ENCODE peak calls at places on chromosome 19, in ten cellular contexts. G, U, T, Y, Q, L, V, B, J and C are unnamed samples.

GRCh38 chr19:10762656-10763055 is 44.8 kb downstream of the DNM2 start:
- DNase-seq in L (peak; percentile 88), G (no peak), Q (no peak), T (no peak), J (no peak), V (no peak), Y (no peak), U (no peak), B (peak; percentile 26), C (no peak)

GRCh38 chr19:8127311-8127710 is 22.1 kb downstream of the FBN3 start:
- DNase-seq in L (no peak), U (no peak), Y (no peak), G (no peak), B (no peak), T (no peak), V (no peak), Q (no peak), J (no peak), C (no peak)

GRCh38 chr19:342801-343421 is 1.7 kb downstream of the MIER2 start:
- DNase-seq in J (no peak), G (peak; percentile 95), Q (no peak), B (no peak), T (peak; percentile 87), Y (no peak), V (no peak), U (peak; percentile 75), L (peak; percentile 59), C (peak; percentile 84)

GRCh38 chr19:37654118-37654517 is 1.1 kb downstream of the ZFP30 start:
- DNase-seq in V (no peak), G (no peak), L (no peak), Y (no peak), J (no peak), B (no peak), Q (no peak), U (peak; percentile 1), T (no peak), C (no peak)

GRCh38 chr19:23095406-23095805 is 21.4 kb upstream of the ZNF730 start:
- DNase-seq in B (no peak), G (no peak), Y (no peak), U (no peak), T (no peak), V (no peak), J (no peak), L (no peak), Q (no peak), C (no peak)

GRCh38 chr19:51663650-51664049 is 17.0 kb upstream of the SIGLEC14 start:
- DNase-seq in T (no peak), Y (no peak), U (no peak), L (no peak), J (no peak), V (no peak), Q (no peak), G (no peak), B (no peak), C (no peak)

GRCh38 chr19:19385900-19386339 is 19.6 kb upstream of the GATAD2A start:
- DNase-seq in V (no peak), Y (peak; percentile 26), L (no peak), U (no peak), J (no peak), B (peak; percentile 37), T (no peak), G (no peak), Q (no peak), C (peak; percentile 33)

GRCh38 chr19:19860756-19861390 is 4.8 kb upstream of the ZNF253 start:
- DNase-seq in L (no peak), Q (peak; percentile 30), U (no peak), V (peak; percentile 75), B (peak; percentile 6), Y (no peak), G (no peak), J (no peak), T (no peak), C (no peak)

GRCh38 chr19:14062558-14062855 is 631 bp upstream of the PALM3 start:
- DNase-seq in Q (no peak), B (no peak), Y (no peak), V (no peak), G (no peak), T (no peak), U (no peak), L (no peak), J (no peak), C (no peak)

GRCh38 chr19:14063100-14063499 is 1.2 kb upstream of the PALM3 start:
- DNase-seq in V (no peak), G (no peak), J (no peak), L (no peak), Q (no peak), U (no peak), B (no peak), T (no peak), Y (no peak), C (no peak)

GRCh38 chr19:14061081-14061749 is 661 bp downstream of the PALM3 start:
- DNase-seq in Q (no peak), T (no peak), J (no peak), V (no peak), Y (no peak), B (no peak), U (no peak), G (peak; percentile 45), L (no peak), C (no peak)

GRCh38 chr19:14059652-14060155 is 2.2 kb downstream of the PALM3 start:
- DNase-seq in B (no peak), U (no peak), G (no peak), L (no peak), V (peak; percentile 28), T (no peak), J (no peak), Q (no peak), Y (no peak), C (no peak)

DNA sequence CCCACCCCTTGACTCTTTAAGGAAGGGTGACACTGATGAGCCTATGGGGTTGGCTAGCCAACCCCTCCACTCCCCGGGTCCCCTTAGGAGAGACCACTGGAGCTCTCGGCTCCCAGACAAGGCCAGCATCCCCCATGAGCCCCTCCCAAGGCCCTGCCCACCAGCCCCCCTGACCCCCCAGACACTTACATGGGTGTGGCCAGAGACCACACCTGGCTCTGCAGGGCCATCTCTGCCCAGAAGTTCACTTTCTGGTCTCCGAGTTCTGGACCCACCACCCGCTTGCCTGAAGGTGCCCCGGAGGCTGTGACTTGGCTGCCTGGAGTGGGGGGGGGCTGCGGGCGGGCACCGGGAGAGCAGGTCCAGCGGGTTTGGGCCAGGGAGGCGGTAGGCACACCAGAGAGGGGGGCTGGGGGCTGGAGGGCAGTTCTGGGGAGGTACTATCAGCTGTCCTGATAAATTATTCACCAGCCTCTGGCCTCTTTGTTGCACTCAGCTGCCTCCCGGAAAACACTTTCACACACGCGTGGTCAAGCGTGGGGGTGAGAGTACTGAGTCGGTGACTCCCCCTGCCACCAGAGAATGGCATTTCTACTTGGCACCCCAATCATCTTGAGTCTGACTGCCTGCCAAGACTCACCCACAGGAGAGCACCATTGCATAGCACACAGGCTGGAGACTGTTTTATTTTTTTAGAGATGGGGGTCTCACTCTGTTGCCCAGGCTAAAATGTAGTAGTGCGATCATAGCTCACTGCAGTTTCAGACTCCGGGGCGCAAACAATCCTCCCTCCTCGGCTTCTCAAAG is at the start of gene PALM3:
- DNase-seq in J (no peak), T (no peak), L (no peak), Q (no peak), B (no peak), Y (peak; percentile 42), U (no peak), G (no peak), V (no peak), C (no peak)
- TF ChIP-seq CTCF in J (no peak), T (no peak), L (no peak), Q (no peak), B (no peak), Y (no peak), U (no peak), G (no peak), V (no peak), C (no peak)

GRCh38 chr19:40592170-40592569 is 9.0 kb upstream of the LTBP4 start:
- DNase-seq in L (no peak), U (peak; percentile 76), Q (no peak), Y (no peak), T (no peak), G (peak; percentile 69), J (no peak), V (peak; percentile 44), B (no peak), C (peak; percentile 75)

GRCh38 chr19:40597329-40597838 is 3.8 kb upstream of the LTBP4 start:
- DNase-seq in J (no peak), T (no peak), Q (no peak), V (no peak), B (no peak), L (no peak), G (no peak), U (no peak), Y (no peak), C (no peak)

GRCh38 chr19:40594251-40594650 is 6.9 kb upstream of the LTBP4 start:
- DNase-seq in Y (no peak), B (no peak), U (no peak), L (no peak), V (peak; percentile 51), G (no peak), Q (no peak), T (no peak), J (no peak), C (no peak)

GRCh38 chr19:40596608-40597328 is 4.4 kb upstream of the LTBP4 start:
- DNase-seq in U (no peak), J (peak; percentile 56), G (no peak), T (no peak), V (peak; percentile 84), Q (no peak), B (no peak), Y (no peak), L (peak; percentile 54), C (peak; percentile 34)

DNA sequence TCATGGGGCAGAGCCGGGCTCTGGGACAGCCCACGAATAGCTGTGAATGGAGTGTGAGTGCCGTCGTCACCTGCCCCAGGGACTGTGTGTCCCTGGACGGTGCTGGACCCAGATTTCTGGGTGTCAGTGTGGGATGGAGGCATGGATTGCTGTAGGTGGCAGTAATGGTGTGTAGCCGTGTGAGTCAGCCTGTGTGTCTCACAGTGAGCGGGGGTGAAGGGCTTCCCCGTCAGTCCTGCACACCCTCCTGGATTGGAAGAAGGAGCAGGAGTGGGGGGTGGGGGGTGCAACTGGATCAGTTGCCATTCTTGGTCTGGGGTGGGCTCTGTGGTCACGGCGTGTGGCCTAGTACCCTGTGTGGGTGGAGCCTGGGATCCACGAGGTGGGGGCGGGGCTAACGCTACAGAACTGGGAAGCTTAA is 6.5 kb upstream of the LTBP4 start:
- DNase-seq in L (no peak), Q (no peak), V (no peak), B (no peak), T (no peak), U (peak; percentile 68), Y (no peak), J (no peak), G (peak; percentile 65), C (peak; percentile 47)
- TF ChIP-seq CTCF in L (no peak), Q (no peak), V (no peak), B (no peak), T (no peak), U (peak; percentile 40), Y (no peak), J (no peak), G (no peak), C (no peak)

DNA sequence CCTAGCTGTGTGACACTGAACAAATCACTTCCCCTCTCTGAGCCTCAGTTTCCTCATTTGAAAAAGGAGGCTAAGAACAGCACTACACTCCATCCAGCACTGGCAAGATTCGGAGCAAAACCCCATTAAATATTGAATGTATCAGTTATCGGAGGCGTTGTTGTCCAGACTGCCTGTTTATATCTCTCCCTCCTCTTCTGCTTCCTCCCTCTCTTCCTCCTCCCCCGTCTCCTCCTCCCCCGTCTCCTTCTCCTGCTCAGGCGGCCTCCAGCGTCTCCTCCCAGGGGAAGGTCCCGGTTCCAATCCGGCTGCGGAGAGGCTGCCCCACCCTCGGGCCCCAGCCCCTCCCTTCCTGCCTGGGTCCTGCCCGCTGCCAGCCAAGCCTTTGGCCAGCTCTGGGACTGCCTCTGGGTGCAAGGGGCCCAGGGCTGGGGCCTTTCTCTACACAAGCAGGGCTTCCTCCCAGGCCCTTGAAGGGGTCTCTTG is 2.0 kb downstream of the RRAS start:
- DNase-seq in Y (peak; percentile 82), T (peak; percentile 50), V (peak; percentile 64), L (peak; percentile 94), G (peak; percentile 54), Q (no peak), U (peak; percentile 74), B (no peak), J (peak; percentile 53), C (peak; percentile 73)
- TF ChIP-seq CTCF in Y (no peak), T (no peak), V (no peak), L (no peak), G (no peak), Q (no peak), U (no peak), B (no peak), J (no peak), C (no peak)

GRCh38 chr19:12867120-12868099 is 13.8 kb downstream of the DNASE2 start:
- DNase-seq in J (no peak), T (no peak), G (peak; percentile 7), V (peak; percentile 93), L (peak; percentile 71), B (peak; percentile 60), Y (peak; percentile 41), U (peak; percentile 28), Q (peak; percentile 74), C (no peak)
- TF ChIP-seq CTCF in J (no peak), T (no peak), G (no peak), V (peak; percentile 31), L (no peak), B (no peak), Y (no peak), U (no peak), Q (no peak), C (no peak)